ENCODE peak calls at places on chromosomes 3 and 15, in ten cellular contexts. G, B, A, L, Y, I, K, F, Z and X are unnamed samples.

GRCh38 chr3:41041899-41042298 is 157.4 kb upstream of the CTNNB1 start:
- DNase-seq in G (no peak), B (no peak), A (no peak), L (no peak), Y (no peak), I (no peak), K (no peak), F (no peak), Z (no peak), X (no peak)

GRCh38 chr3:123733805-123734526 is 149.1 kb upstream of the HACD2 start:
- DNase-seq in G (peak), B (peak), A (no peak), L (peak), Y (peak), I (peak), K (no peak), F (no peak), Z (no peak), X (no peak)

GRCh38 chr15:71272932-71273331 is 157.7 kb downstream of the THSD4 start:
- DNase-seq in G (peak), B (no peak), A (no peak), L (peak), Y (peak), I (peak), K (no peak), F (no peak), Z (no peak), X (no peak)

GRCh38 chr3:178690571-178690970 is 154.3 kb downstream of the KCNMB2 start:
- DNase-seq in G (peak), B (no peak), A (no peak), L (no peak), Y (no peak), I (no peak), K (no peak), F (no peak), Z (no peak), X (no peak)

GRCh38 chr3:147394168-147394941 is 12.0 kb downstream of the ZIC4 start:
- DNase-seq in G (no peak), B (no peak), A (no peak), L (no peak), Y (no peak), I (no peak), K (no peak), F (no peak), Z (peak), X (no peak)

GRCh38 chr15:33201376-33202189 is 7.1 kb upstream of the FMN1 start:
- DNase-seq in G (no peak), B (no peak), A (no peak), L (peak), Y (peak), I (no peak), K (no peak), F (peak), Z (peak), X (peak)

GRCh38 chr15:79283252-79284048 is 928 bp downstream of the ANKRD34C start:
- DNase-seq in G (peak), B (no peak), A (peak), L (peak), Y (peak), I (no peak), K (peak), F (peak), Z (peak), X (peak)

GRCh38 chr3:125107861-125108567 is 52.2 kb upstream of the HEG1 start:
- DNase-seq in G (peak), B (peak), A (no peak), L (peak), Y (peak), I (peak), K (peak), F (no peak), Z (no peak), X (peak)

GRCh38 chr3:11367116-11367781 is 95.1 kb downstream of the ATG7 start:
- DNase-seq in G (peak), B (no peak), A (peak), L (no peak), Y (peak), I (no peak), K (peak), F (no peak), Z (peak), X (no peak)

GRCh38 chr3:126346466-126346865 is 10.7 kb downstream of the KLF15 start:
- DNase-seq in G (no peak), B (no peak), A (no peak), L (no peak), Y (no peak), I (no peak), K (no peak), F (no peak), Z (no peak), X (no peak)

GRCh38 chr3:129025691-129026435 is 24.8 kb downstream of the EFCC1 start:
- DNase-seq in G (no peak), B (no peak), A (no peak), L (no peak), Y (peak), I (no peak), K (no peak), F (no peak), Z (no peak), X (no peak)

GRCh38 chr15:59751552-59752413 is 62.7 kb upstream of the BNIP2 start:
- DNase-seq in G (peak), B (no peak), A (no peak), L (no peak), Y (no peak), I (no peak), K (peak), F (no peak), Z (peak), X (no peak)

GRCh38 chr3:10855083-10855870 is 39.2 kb downstream of the SLC6A11 start:
- DNase-seq in G (no peak), B (no peak), A (no peak), L (no peak), Y (no peak), I (no peak), K (no peak), F (no peak), Z (no peak), X (no peak)

GRCh38 chr3:155739154-155739553 is 5.7 kb downstream of the PLCH1 start:
- DNase-seq in G (no peak), B (no peak), A (no peak), L (no peak), Y (peak), I (no peak), K (peak), F (no peak), Z (no peak), X (no peak)

GRCh38 chr3:159764211-159765024 is 224.2 kb upstream of the IL12A start:
- DNase-seq in G (peak), B (no peak), A (peak), L (peak), Y (peak), I (peak), K (no peak), F (peak), Z (no peak), X (peak)

GRCh38 chr3:177764377-177764912 is 567.2 kb upstream of the TBL1XR1 start:
- DNase-seq in G (peak), B (no peak), A (no peak), L (no peak), Y (peak), I (no peak), K (no peak), F (no peak), Z (no peak), X (no peak)

GRCh38 chr3:23916152-23916885 is 471 bp downstream of the NKIRAS1 start:
- DNase-seq in G (no peak), B (no peak), A (no peak), L (no peak), Y (peak), I (no peak), K (no peak), F (no peak), Z (no peak), X (no peak)

GRCh38 chr3:135809038-135809437 is 156.5 kb upstream of the PPP2R3A start:
- DNase-seq in G (no peak), B (no peak), A (no peak), L (no peak), Y (no peak), I (no peak), K (no peak), F (no peak), Z (no peak), X (no peak)

GRCh38 chr3:145820175-145820574 is 340.8 kb downstream of the PLOD2 start:
- DNase-seq in G (no peak), B (no peak), A (no peak), L (no peak), Y (no peak), I (no peak), K (no peak), F (no peak), Z (no peak), X (no peak)

GRCh38 chr15:95701410-95701809 is 629.1 kb upstream of the NR2F2 start:
- DNase-seq in G (no peak), B (no peak), A (no peak), L (no peak), Y (no peak), I (no peak), K (no peak), F (no peak), Z (no peak), X (no peak)

GRCh38 chr3:111315911-111316310 is 226.1 kb upstream of the CD96 start:
- DNase-seq in G (peak), B (peak), A (no peak), L (peak), Y (peak), I (peak), K (peak), F (no peak), Z (no peak), X (no peak)

GRCh38 chr3:35409991-35410390 is 229.3 kb upstream of the ARPP21 start:
- DNase-seq in G (no peak), B (no peak), A (no peak), L (no peak), Y (no peak), I (no peak), K (no peak), F (no peak), Z (no peak), X (no peak)

GRCh38 chr3:23874359-23875120 is 42.2 kb downstream of the NKIRAS1 start:
- DNase-seq in G (peak), B (peak), A (no peak), L (peak), Y (peak), I (peak), K (no peak), F (no peak), Z (no peak), X (no peak)

GRCh38 chr3:195064300-195064931 is 206.5 kb downstream of the XXYLT1 start:
- DNase-seq in G (no peak), B (no peak), A (no peak), L (no peak), Y (no peak), I (peak), K (no peak), F (no peak), Z (no peak), X (no peak)

GRCh38 chr3:21621396-21621695 is 129.7 kb downstream of the ZNF385D start:
- DNase-seq in G (peak), B (peak), A (no peak), L (peak), Y (peak), I (peak), K (no peak), F (no peak), Z (no peak), X (no peak)

GRCh38 chr3:13266651-13267347 is 153.3 kb downstream of the NUP210 start:
- DNase-seq in G (no peak), B (no peak), A (no peak), L (no peak), Y (no peak), I (no peak), K (no peak), F (peak), Z (no peak), X (no peak)

GRCh38 chr3:123571264-123571972 is 13.4 kb downstream of the HACD2 start:
- DNase-seq in G (no peak), B (no peak), A (no peak), L (no peak), Y (peak), I (no peak), K (no peak), F (no peak), Z (peak), X (no peak)

GRCh38 chr3:17059966-17060560 is 175.3 kb downstream of the PLCL2 start:
- DNase-seq in G (no peak), B (no peak), A (no peak), L (no peak), Y (no peak), I (no peak), K (no peak), F (no peak), Z (no peak), X (no peak)

GRCh38 chr15:66359740-66360139 is 3.3 kb upstream of the TIPIN start:
- DNase-seq in G (no peak), B (no peak), A (no peak), L (no peak), Y (peak), I (no peak), K (no peak), F (no peak), Z (no peak), X (peak)

GRCh38 chr15:32716960-32717289 is 879 bp upstream of the GREM1 start:
- DNase-seq in G (no peak), B (no peak), A (no peak), L (no peak), Y (no peak), I (no peak), K (no peak), F (no peak), Z (no peak), X (no peak)

GRCh38 chr3:44529927-44530326 is 25.1 kb upstream of the ZKSCAN7 start:
- DNase-seq in G (peak), B (no peak), A (no peak), L (peak), Y (peak), I (no peak), K (no peak), F (peak), Z (peak), X (no peak)
- TF ChIP-seq CTCF in G (peak), B (no peak), A (peak), L (peak), Y (peak), I (peak), K (peak), F (no peak), Z (peak), X (peak)

DNA sequence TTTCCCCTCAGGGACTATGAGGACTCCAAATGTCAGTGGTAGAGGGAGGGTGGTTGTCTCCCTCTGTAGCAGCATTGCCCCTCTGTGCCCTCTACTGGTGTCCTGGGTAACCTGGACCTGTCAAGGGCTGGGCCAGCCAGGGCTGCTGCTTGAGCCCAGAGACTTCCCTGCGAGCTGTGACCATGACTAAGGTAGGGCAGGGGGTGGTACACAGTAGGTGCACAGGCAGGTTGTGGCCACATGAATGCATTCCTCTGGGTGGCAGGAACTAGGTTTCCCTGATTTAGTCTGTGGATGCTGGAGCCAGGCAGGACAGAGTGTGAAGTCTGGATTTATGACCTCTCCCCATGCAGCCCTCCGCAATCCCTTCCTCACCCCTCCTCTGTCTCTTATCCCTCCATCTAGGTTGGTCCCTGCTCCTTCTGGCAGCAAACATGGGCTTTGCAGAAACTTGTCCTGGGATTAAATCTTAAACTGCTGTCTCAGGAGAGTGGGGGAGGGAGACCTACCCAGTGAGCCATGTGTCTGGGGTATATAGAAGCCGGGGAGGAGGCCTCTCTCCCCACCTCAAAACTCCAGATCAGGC is 8.7 kb upstream of the SEMA3F start:
- DNase-seq in G (no peak), B (no peak), A (no peak), L (no peak), Y (no peak), I (no peak), K (no peak), F (no peak), Z (peak), X (no peak)
- TF ChIP-seq CTCF in G (no peak), B (no peak), A (no peak), L (no peak), Y (no peak), I (no peak), K (no peak), F (no peak), Z (peak), X (no peak)

DNA sequence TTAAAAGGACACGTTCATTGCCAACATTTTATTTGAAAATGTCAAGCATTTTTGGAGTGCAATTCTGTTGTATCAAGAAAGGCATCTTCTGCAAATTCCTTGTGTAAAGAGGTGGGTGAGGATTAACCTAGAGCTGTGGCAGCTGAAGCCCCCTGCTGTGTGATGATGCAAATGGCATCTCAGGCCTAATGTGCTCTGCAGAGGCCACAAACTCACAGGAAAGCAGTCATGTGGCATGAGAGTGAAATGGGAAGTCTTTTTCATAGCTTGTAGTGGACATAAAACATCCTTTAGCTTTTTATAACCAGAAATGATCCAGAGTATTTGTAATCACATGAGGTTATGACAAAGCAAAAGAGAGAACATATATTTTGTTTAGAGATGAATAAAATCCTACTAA is 6.4 kb downstream of the CADM2 start:
- DNase-seq in G (peak), B (no peak), A (peak), L (no peak), Y (no peak), I (no peak), K (peak), F (peak), Z (peak), X (no peak)
- TF ChIP-seq CTCF in G (no peak), B (no peak), A (peak), L (peak), Y (no peak), I (no peak), K (no peak), F (peak), Z (no peak), X (no peak)

DNA sequence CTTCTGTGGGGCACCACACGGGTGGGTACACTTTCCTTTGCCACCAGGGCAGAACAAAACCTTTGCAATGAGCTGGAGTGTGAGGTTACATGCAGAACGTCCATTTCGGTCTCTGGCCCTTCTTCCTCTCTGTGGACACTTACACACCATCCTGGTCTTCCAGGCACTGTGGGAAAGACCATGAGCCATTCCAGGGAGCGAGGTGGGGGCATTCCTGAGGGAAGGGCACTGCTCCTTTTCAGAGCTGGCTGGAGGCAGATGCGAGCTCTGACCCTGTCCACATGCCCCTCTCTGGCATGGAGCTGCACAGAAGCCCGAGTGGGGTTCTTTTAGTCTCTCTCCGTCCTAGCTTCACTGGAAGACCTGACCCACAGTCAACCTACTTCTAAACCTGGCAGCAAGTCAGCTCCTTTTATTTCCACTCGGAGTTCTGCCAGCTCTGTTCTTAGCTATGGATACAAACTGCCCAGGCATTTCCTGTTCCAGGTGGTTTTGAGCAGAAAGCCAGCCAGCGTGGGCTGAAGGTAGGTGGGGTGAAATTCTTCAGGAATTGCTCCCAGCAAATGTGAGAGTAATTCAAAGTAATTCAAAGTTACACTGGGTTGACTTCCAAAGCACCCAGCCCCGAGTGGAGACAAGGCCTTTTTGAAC is 281.4 kb downstream of the ADAMTS17 start:
- DNase-seq in G (peak), B (no peak), A (no peak), L (peak), Y (no peak), I (peak), K (no peak), F (no peak), Z (no peak), X (peak)
- TF ChIP-seq CTCF in G (no peak), B (no peak), A (no peak), L (no peak), Y (no peak), I (no peak), K (no peak), F (no peak), Z (no peak), X (no peak)

GRCh38 chr3:184227481-184227935 is 1.9 kb upstream of the VWA5B2 start:
- DNase-seq in G (peak), B (no peak), A (peak), L (no peak), Y (peak), I (no peak), K (peak), F (peak), Z (peak), X (peak)

GRCh38 chr3:184228376-184229137 is 828 bp upstream of the VWA5B2 start:
- DNase-seq in G (no peak), B (no peak), A (no peak), L (no peak), Y (no peak), I (no peak), K (no peak), F (no peak), Z (no peak), X (peak)

GRCh38 chr3:184230081-184230602 is 757 bp downstream of the VWA5B2 start:
- DNase-seq in G (no peak), B (no peak), A (no peak), L (no peak), Y (peak), I (no peak), K (no peak), F (peak), Z (peak), X (peak)

GRCh38 chr3:184230603-184231528 is 1.5 kb downstream of the VWA5B2 start:
- DNase-seq in G (no peak), B (no peak), A (no peak), L (no peak), Y (no peak), I (no peak), K (no peak), F (peak), Z (peak), X (no peak)

DNA sequence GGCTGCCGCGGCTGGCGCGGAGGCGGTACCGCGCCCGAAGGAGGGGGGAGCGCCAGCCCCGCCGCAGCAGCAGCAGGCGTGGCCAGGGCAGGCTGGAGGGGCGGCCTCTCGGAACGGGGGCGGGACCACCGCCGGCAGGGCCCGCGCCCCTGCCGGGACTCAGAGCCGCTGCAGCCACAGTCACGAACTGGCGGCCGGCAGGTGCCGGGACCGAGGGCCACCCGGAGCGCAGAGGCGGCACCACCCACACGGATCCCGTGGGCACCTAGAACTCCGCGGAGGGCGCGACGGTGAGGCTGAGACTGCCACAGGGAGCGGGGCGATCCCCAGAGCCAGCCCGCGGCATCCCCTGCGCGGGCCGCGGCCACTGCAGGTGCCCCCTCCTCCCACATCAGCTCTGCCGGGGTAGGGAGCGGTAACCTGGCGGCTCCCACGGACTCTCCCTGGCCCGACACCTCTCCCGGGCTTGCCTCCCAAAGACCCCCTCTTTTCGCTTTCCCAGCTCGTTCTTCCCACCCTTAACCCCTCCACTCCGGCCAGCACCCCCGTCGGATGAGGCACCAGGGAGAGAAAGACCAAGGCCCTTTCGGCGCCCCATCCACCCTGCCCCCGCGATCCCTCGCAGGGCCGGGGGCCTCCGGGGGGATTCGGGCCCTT is at the start of gene VWA5B2:
- DNase-seq in G (peak), B (no peak), A (peak), L (no peak), Y (peak), I (no peak), K (peak), F (peak), Z (peak), X (peak)
- TF ChIP-seq CTCF in G (no peak), B (no peak), A (peak), L (no peak), Y (no peak), I (peak), K (no peak), F (peak), Z (no peak), X (no peak)

GRCh38 chr3:142844339-142844977 is 44.4 kb downstream of the PCOLCE2 start:
- DNase-seq in G (peak), B (no peak), A (no peak), L (no peak), Y (peak), I (no peak), K (peak), F (no peak), Z (peak), X (peak)
- TF ChIP-seq CTCF in G (peak), B (peak), A (peak), L (peak), Y (peak), I (peak), K (peak), F (peak), Z (peak), X (peak)